ENCODE peak calls at places on chromosomes 11 and 22, in ten cellular contexts. One of them, this sample, is unnamed.

GRCh38 chr11:57649826-57650738 is at the start of gene YPEL4:
- DNase-seq in colonic mucosa: no peak
- DNase-seq in AG09309: no peak
- DNase-seq in fibroblast of the aortic adventitia: peak
- DNase-seq in mammary epithelial cell: peak
- DNase-seq in tibial artery: peak
- DNase-seq in uterus: peak
- DNase-seq in lower lobe of right lung: peak
- DNase-seq in mesothelial cell of epicardium: no peak
- DNase-seq in AG10803: peak
- DNase-seq in this sample: peak

GRCh38 chr11:33040127-33040861 is 922 bp downstream of the TCP11L1 start:
- DNase-seq in lower lobe of right lung: no peak
- DNase-seq in colonic mucosa: no peak
- DNase-seq in mesothelial cell of epicardium: no peak
- DNase-seq in AG09309: no peak
- DNase-seq in mammary epithelial cell: peak
- DNase-seq in AG10803: no peak
- DNase-seq in uterus: peak
- DNase-seq in tibial artery: no peak
- DNase-seq in fibroblast of the aortic adventitia: peak
- DNase-seq in this sample: no peak

GRCh38 chr11:74611369-74611861 is 19.0 kb downstream of the POLD3 start:
- DNase-seq in fibroblast of the aortic adventitia: peak
- DNase-seq in mammary epithelial cell: peak
- DNase-seq in lower lobe of right lung: no peak
- DNase-seq in AG09309: peak
- DNase-seq in mesothelial cell of epicardium: no peak
- DNase-seq in tibial artery: no peak
- DNase-seq in uterus: no peak
- DNase-seq in AG10803: peak
- DNase-seq in colonic mucosa: no peak
- DNase-seq in this sample: no peak

GRCh38 chr11:68925613-68926012 is 21.9 kb downstream of the IGHMBP2 start:
- DNase-seq in tibial artery: no peak
- DNase-seq in colonic mucosa: no peak
- DNase-seq in lower lobe of right lung: no peak
- DNase-seq in AG09309: no peak
- DNase-seq in fibroblast of the aortic adventitia: no peak
- DNase-seq in AG10803: no peak
- DNase-seq in mammary epithelial cell: no peak
- DNase-seq in mesothelial cell of epicardium: no peak
- DNase-seq in uterus: no peak
- DNase-seq in this sample: no peak

GRCh38 chr11:33893711-33894401 is 2.0 kb upstream of the LMO2 start:
- DNase-seq in lower lobe of right lung: no peak
- DNase-seq in AG10803: no peak
- DNase-seq in mesothelial cell of epicardium: no peak
- DNase-seq in tibial artery: no peak
- DNase-seq in mammary epithelial cell: no peak
- DNase-seq in AG09309: no peak
- DNase-seq in colonic mucosa: no peak
- DNase-seq in fibroblast of the aortic adventitia: peak
- DNase-seq in uterus: no peak
- DNase-seq in this sample: no peak

GRCh38 chr22:27988704-27989103 is 69.6 kb upstream of the PITPNB start:
- DNase-seq in mammary epithelial cell: no peak
- DNase-seq in fibroblast of the aortic adventitia: no peak
- DNase-seq in tibial artery: peak
- DNase-seq in mesothelial cell of epicardium: no peak
- DNase-seq in colonic mucosa: no peak
- DNase-seq in lower lobe of right lung: no peak
- DNase-seq in AG10803: no peak
- DNase-seq in AG09309: no peak
- DNase-seq in uterus: no peak
- DNase-seq in this sample: no peak

GRCh38 chr11:103453901-103454300 is 344.7 kb downstream of the DYNC2H1 start:
- DNase-seq in colonic mucosa: no peak
- DNase-seq in uterus: no peak
- DNase-seq in lower lobe of right lung: no peak
- DNase-seq in mesothelial cell of epicardium: no peak
- DNase-seq in mammary epithelial cell: no peak
- DNase-seq in AG10803: no peak
- DNase-seq in AG09309: no peak
- DNase-seq in tibial artery: no peak
- DNase-seq in fibroblast of the aortic adventitia: no peak
- DNase-seq in this sample: no peak

GRCh38 chr11:27353593-27354358 is 9.2 kb downstream of the CCDC34 start:
- DNase-seq in AG10803: peak
- DNase-seq in uterus: no peak
- DNase-seq in tibial artery: no peak
- DNase-seq in fibroblast of the aortic adventitia: peak
- DNase-seq in colonic mucosa: no peak
- DNase-seq in lower lobe of right lung: no peak
- DNase-seq in mammary epithelial cell: no peak
- DNase-seq in mesothelial cell of epicardium: no peak
- DNase-seq in AG09309: no peak
- DNase-seq in this sample: no peak

GRCh38 chr22:45857519-45857918 is 119.4 kb downstream of the WNT7B start:
- DNase-seq in AG09309: no peak
- DNase-seq in colonic mucosa: no peak
- DNase-seq in fibroblast of the aortic adventitia: no peak
- DNase-seq in AG10803: no peak
- DNase-seq in mammary epithelial cell: no peak
- DNase-seq in tibial artery: no peak
- DNase-seq in lower lobe of right lung: no peak
- DNase-seq in mesothelial cell of epicardium: no peak
- DNase-seq in uterus: no peak
- DNase-seq in this sample: no peak

GRCh38 chr11:38824573-38824972 is 2226.5 kb upstream of the RAG2 start:
- DNase-seq in mesothelial cell of epicardium: no peak
- DNase-seq in mammary epithelial cell: peak
- DNase-seq in fibroblast of the aortic adventitia: no peak
- DNase-seq in uterus: no peak
- DNase-seq in lower lobe of right lung: no peak
- DNase-seq in AG10803: no peak
- DNase-seq in AG09309: no peak
- DNase-seq in tibial artery: no peak
- DNase-seq in colonic mucosa: no peak
- DNase-seq in this sample: no peak

GRCh38 chr11:69442807-69443137 is 38.7 kb upstream of the LINC01488 start:
- DNase-seq in tibial artery: peak
- DNase-seq in mammary epithelial cell: no peak
- DNase-seq in fibroblast of the aortic adventitia: peak
- DNase-seq in AG09309: peak
- DNase-seq in mesothelial cell of epicardium: no peak
- DNase-seq in uterus: no peak
- DNase-seq in lower lobe of right lung: peak
- DNase-seq in AG10803: peak
- DNase-seq in colonic mucosa: peak
- DNase-seq in this sample: peak

GRCh38 chr11:48007677-48008076 is 27.3 kb downstream of the PTPRJ start:
- DNase-seq in uterus: no peak
- DNase-seq in mammary epithelial cell: no peak
- DNase-seq in colonic mucosa: no peak
- DNase-seq in lower lobe of right lung: peak
- DNase-seq in mesothelial cell of epicardium: no peak
- DNase-seq in AG09309: no peak
- DNase-seq in fibroblast of the aortic adventitia: no peak
- DNase-seq in AG10803: no peak
- DNase-seq in tibial artery: peak
- DNase-seq in this sample: no peak

GRCh38 chr22:31313366-31314147 is 21.3 kb upstream of the PIK3IP1 start:
- DNase-seq in mesothelial cell of epicardium: no peak
- DNase-seq in lower lobe of right lung: peak
- DNase-seq in fibroblast of the aortic adventitia: peak
- DNase-seq in tibial artery: peak
- DNase-seq in AG10803: peak
- DNase-seq in mammary epithelial cell: peak
- DNase-seq in colonic mucosa: peak
- DNase-seq in uterus: peak
- DNase-seq in AG09309: peak
- DNase-seq in this sample: peak

GRCh38 chr11:78615724-78616123 is 41.1 kb upstream of the NARS2 start:
- DNase-seq in AG10803: no peak
- DNase-seq in fibroblast of the aortic adventitia: no peak
- DNase-seq in uterus: no peak
- DNase-seq in colonic mucosa: no peak
- DNase-seq in tibial artery: no peak
- DNase-seq in lower lobe of right lung: no peak
- DNase-seq in AG09309: no peak
- DNase-seq in mammary epithelial cell: no peak
- DNase-seq in mesothelial cell of epicardium: no peak
- DNase-seq in this sample: no peak
- TF ChIP-seq CTCF in AG10803: no peak
- TF ChIP-seq CTCF in fibroblast of the aortic adventitia: peak
- TF ChIP-seq CTCF in uterus: no peak
- TF ChIP-seq CTCF in colonic mucosa: no peak
- TF ChIP-seq CTCF in tibial artery: no peak
- TF ChIP-seq CTCF in lower lobe of right lung: no peak
- TF ChIP-seq CTCF in AG09309: peak
- TF ChIP-seq CTCF in mammary epithelial cell: peak
- TF ChIP-seq CTCF in mesothelial cell of epicardium: no peak
- TF ChIP-seq CTCF in this sample: no peak

DNA sequence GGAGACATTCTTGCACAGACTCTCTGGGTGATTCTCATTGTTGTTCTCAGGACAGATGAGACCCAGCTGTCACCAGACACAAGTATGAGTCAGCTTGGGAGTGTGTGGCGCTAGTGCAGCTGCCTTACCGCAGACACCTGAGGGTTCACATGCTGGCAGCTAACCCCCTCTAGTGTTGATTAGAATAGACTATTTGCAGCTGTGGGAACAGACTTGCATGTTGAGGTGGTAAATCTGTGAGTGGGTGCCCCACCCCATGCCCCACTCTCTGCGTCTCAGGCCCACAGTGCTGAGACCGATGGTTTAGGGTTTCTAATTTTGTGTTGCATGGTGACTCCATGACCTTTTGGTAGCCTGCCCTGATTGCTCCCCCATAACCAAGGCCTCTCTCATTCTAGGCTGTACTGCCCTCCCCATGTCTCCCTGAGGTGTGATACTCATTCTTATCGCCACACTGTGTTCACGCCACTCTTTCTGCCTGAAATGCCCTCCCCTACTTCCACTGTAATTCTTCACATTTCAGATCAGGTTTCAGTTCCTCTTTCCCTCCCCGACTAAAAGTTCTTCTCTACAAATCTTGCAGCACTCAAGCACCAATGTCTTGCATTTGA is 73.7 kb upstream of the KIRREL3 start:
- DNase-seq in AG10803: peak
- DNase-seq in AG09309: peak
- DNase-seq in tibial artery: no peak
- DNase-seq in mesothelial cell of epicardium: no peak
- DNase-seq in fibroblast of the aortic adventitia: peak
- DNase-seq in uterus: no peak
- DNase-seq in lower lobe of right lung: no peak
- DNase-seq in mammary epithelial cell: peak
- DNase-seq in colonic mucosa: peak
- DNase-seq in this sample: no peak
- TF ChIP-seq CTCF in AG10803: peak
- TF ChIP-seq CTCF in AG09309: peak
- TF ChIP-seq CTCF in tibial artery: no peak
- TF ChIP-seq CTCF in mesothelial cell of epicardium: no peak
- TF ChIP-seq CTCF in fibroblast of the aortic adventitia: no peak
- TF ChIP-seq CTCF in uterus: no peak
- TF ChIP-seq CTCF in lower lobe of right lung: no peak
- TF ChIP-seq CTCF in mammary epithelial cell: peak
- TF ChIP-seq CTCF in colonic mucosa: no peak
- TF ChIP-seq CTCF in this sample: no peak

GRCh38 chr11:975824-976223 is 50.2 kb downstream of the AP2A2 start:
- DNase-seq in AG09309: no peak
- DNase-seq in uterus: no peak
- DNase-seq in mammary epithelial cell: no peak
- DNase-seq in colonic mucosa: no peak
- DNase-seq in lower lobe of right lung: no peak
- DNase-seq in fibroblast of the aortic adventitia: peak
- DNase-seq in tibial artery: no peak
- DNase-seq in AG10803: peak
- DNase-seq in mesothelial cell of epicardium: no peak
- DNase-seq in this sample: no peak
- TF ChIP-seq CTCF in AG09309: peak
- TF ChIP-seq CTCF in uterus: no peak
- TF ChIP-seq CTCF in mammary epithelial cell: no peak
- TF ChIP-seq CTCF in colonic mucosa: no peak
- TF ChIP-seq CTCF in lower lobe of right lung: no peak
- TF ChIP-seq CTCF in fibroblast of the aortic adventitia: peak
- TF ChIP-seq CTCF in tibial artery: no peak
- TF ChIP-seq CTCF in AG10803: peak
- TF ChIP-seq CTCF in mesothelial cell of epicardium: no peak
- TF ChIP-seq CTCF in this sample: no peak

GRCh38 chr22:37269930-37270678 is 12.2 kb upstream of the CYTH4 start:
- DNase-seq in AG10803: no peak
- DNase-seq in colonic mucosa: no peak
- DNase-seq in mesothelial cell of epicardium: no peak
- DNase-seq in AG09309: no peak
- DNase-seq in lower lobe of right lung: peak
- DNase-seq in tibial artery: no peak
- DNase-seq in uterus: no peak
- DNase-seq in mammary epithelial cell: no peak
- DNase-seq in fibroblast of the aortic adventitia: no peak
- DNase-seq in this sample: no peak

GRCh38 chr22:37266581-37267127 is 15.7 kb upstream of the CYTH4 start:
- DNase-seq in AG09309: no peak
- DNase-seq in uterus: no peak
- DNase-seq in mammary epithelial cell: no peak
- DNase-seq in AG10803: no peak
- DNase-seq in tibial artery: no peak
- DNase-seq in fibroblast of the aortic adventitia: no peak
- DNase-seq in colonic mucosa: no peak
- DNase-seq in lower lobe of right lung: peak
- DNase-seq in mesothelial cell of epicardium: no peak
- DNase-seq in this sample: no peak

GRCh38 chr22:37267661-37268413 is 14.5 kb upstream of the CYTH4 start:
- DNase-seq in tibial artery: no peak
- DNase-seq in lower lobe of right lung: peak
- DNase-seq in colonic mucosa: no peak
- DNase-seq in AG10803: no peak
- DNase-seq in mammary epithelial cell: no peak
- DNase-seq in mesothelial cell of epicardium: no peak
- DNase-seq in AG09309: no peak
- DNase-seq in uterus: no peak
- DNase-seq in fibroblast of the aortic adventitia: no peak
- DNase-seq in this sample: no peak

GRCh38 chr22:37263966-37264887 is 18.1 kb upstream of the CYTH4 start:
- DNase-seq in colonic mucosa: no peak
- DNase-seq in uterus: no peak
- DNase-seq in lower lobe of right lung: peak
- DNase-seq in fibroblast of the aortic adventitia: no peak
- DNase-seq in tibial artery: no peak
- DNase-seq in AG10803: no peak
- DNase-seq in AG09309: no peak
- DNase-seq in mesothelial cell of epicardium: no peak
- DNase-seq in mammary epithelial cell: no peak
- DNase-seq in this sample: no peak

DNA sequence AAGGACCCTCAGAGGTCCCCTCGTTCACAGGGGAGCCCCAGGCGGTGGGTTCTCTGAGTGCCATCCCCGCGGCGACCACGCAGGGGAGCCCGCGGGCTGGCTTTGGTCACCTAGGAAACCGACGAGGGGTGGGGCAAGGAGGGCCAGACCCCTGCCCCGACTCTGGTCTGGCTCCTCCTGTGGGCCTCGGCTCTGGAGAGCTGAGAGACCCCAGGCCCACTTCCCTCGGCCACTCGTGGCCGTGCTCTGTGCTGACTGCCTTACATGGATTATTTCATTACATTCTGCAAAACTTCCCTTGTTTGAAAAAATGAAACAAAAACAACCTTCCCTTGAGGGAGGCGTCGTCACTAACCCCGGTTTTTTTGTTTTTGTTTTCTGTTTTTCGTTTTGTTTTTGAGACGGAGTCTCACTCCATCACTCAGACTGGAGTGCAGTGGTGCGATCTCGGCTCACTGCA is 15.2 kb upstream of the CYTH4 start:
- DNase-seq in lower lobe of right lung: peak
- DNase-seq in fibroblast of the aortic adventitia: peak
- DNase-seq in mammary epithelial cell: no peak
- DNase-seq in colonic mucosa: peak
- DNase-seq in AG09309: no peak
- DNase-seq in AG10803: no peak
- DNase-seq in mesothelial cell of epicardium: peak
- DNase-seq in tibial artery: no peak
- DNase-seq in uterus: no peak
- DNase-seq in this sample: peak
- TF ChIP-seq CTCF in lower lobe of right lung: peak
- TF ChIP-seq CTCF in fibroblast of the aortic adventitia: peak
- TF ChIP-seq CTCF in mammary epithelial cell: peak
- TF ChIP-seq CTCF in colonic mucosa: peak
- TF ChIP-seq CTCF in AG09309: peak
- TF ChIP-seq CTCF in AG10803: peak
- TF ChIP-seq CTCF in mesothelial cell of epicardium: peak
- TF ChIP-seq CTCF in tibial artery: no peak
- TF ChIP-seq CTCF in uterus: peak
- TF ChIP-seq CTCF in this sample: peak